ENCODE peak calls at places on chromosomes 16 and 17, in nine cellular contexts. One of them, this sample, is unnamed.

GRCh38 chr17:37107406-37108083 is 158.8 kb downstream of the AATF start:
- DNase-seq in dorsolateral prefrontal cortex: peak
- DNase-seq in brain microvascular endothelial cell: no peak
- DNase-seq in colonic mucosa: no peak
- DNase-seq in keratinocyte: no peak
- DNase-seq in left lung: peak
- DNase-seq in cardiac muscle cell: peak
- DNase-seq in OCI-LY7: no peak
- DNase-seq in GM23248: peak
- DNase-seq in this sample: no peak

GRCh38 chr17:39735882-39736281 is 1.9 kb upstream of the GRB7 start:
- DNase-seq in dorsolateral prefrontal cortex: no peak
- DNase-seq in left lung: no peak
- DNase-seq in keratinocyte: no peak
- DNase-seq in OCI-LY7: no peak
- DNase-seq in cardiac muscle cell: no peak
- DNase-seq in brain microvascular endothelial cell: no peak
- DNase-seq in colonic mucosa: no peak
- DNase-seq in GM23248: no peak
- DNase-seq in this sample: no peak

GRCh38 chr16:685967-686366 is 1.8 kb upstream of the JMJD8 start:
- DNase-seq in cardiac muscle cell: peak
- DNase-seq in brain microvascular endothelial cell: no peak
- DNase-seq in colonic mucosa: peak
- DNase-seq in GM23248: peak
- DNase-seq in left lung: peak
- DNase-seq in keratinocyte: no peak
- DNase-seq in OCI-LY7: no peak
- DNase-seq in dorsolateral prefrontal cortex: no peak
- DNase-seq in this sample: no peak

GRCh38 chr16:89437991-89438390 is 52.4 kb downstream of the ANKRD11 start:
- DNase-seq in brain microvascular endothelial cell: no peak
- DNase-seq in left lung: no peak
- DNase-seq in OCI-LY7: no peak
- DNase-seq in dorsolateral prefrontal cortex: no peak
- DNase-seq in cardiac muscle cell: no peak
- DNase-seq in keratinocyte: no peak
- DNase-seq in colonic mucosa: peak
- DNase-seq in GM23248: no peak
- DNase-seq in this sample: no peak

GRCh38 chr17:81388612-81389367 is 6.5 kb upstream of the BAHCC1 start:
- DNase-seq in brain microvascular endothelial cell: no peak
- DNase-seq in dorsolateral prefrontal cortex: no peak
- DNase-seq in left lung: no peak
- DNase-seq in keratinocyte: no peak
- DNase-seq in cardiac muscle cell: no peak
- DNase-seq in OCI-LY7: no peak
- DNase-seq in colonic mucosa: no peak
- DNase-seq in GM23248: no peak
- DNase-seq in this sample: peak

GRCh38 chr17:81552244-81553017 is at the start of gene FAAP100:
- DNase-seq in brain microvascular endothelial cell: peak
- DNase-seq in OCI-LY7: peak
- DNase-seq in dorsolateral prefrontal cortex: peak
- DNase-seq in left lung: peak
- DNase-seq in colonic mucosa: peak
- DNase-seq in GM23248: peak
- DNase-seq in keratinocyte: no peak
- DNase-seq in cardiac muscle cell: peak
- DNase-seq in this sample: peak

GRCh38 chr17:73637866-73638265 is 6.4 kb downstream of the SDK2 start:
- DNase-seq in dorsolateral prefrontal cortex: no peak
- DNase-seq in brain microvascular endothelial cell: no peak
- DNase-seq in OCI-LY7: no peak
- DNase-seq in keratinocyte: no peak
- DNase-seq in colonic mucosa: no peak
- DNase-seq in cardiac muscle cell: no peak
- DNase-seq in GM23248: no peak
- DNase-seq in left lung: no peak
- DNase-seq in this sample: no peak

GRCh38 chr16:763386-763785 is 2.9 kb downstream of the MSLN start:
- DNase-seq in left lung: no peak
- DNase-seq in OCI-LY7: no peak
- DNase-seq in GM23248: no peak
- DNase-seq in keratinocyte: no peak
- DNase-seq in brain microvascular endothelial cell: no peak
- DNase-seq in colonic mucosa: no peak
- DNase-seq in dorsolateral prefrontal cortex: no peak
- DNase-seq in cardiac muscle cell: no peak
- DNase-seq in this sample: no peak

GRCh38 chr17:76599699-76600460 is 14.2 kb upstream of the ST6GALNAC2 start:
- DNase-seq in left lung: no peak
- DNase-seq in colonic mucosa: no peak
- DNase-seq in brain microvascular endothelial cell: no peak
- DNase-seq in keratinocyte: no peak
- DNase-seq in cardiac muscle cell: peak
- DNase-seq in dorsolateral prefrontal cortex: no peak
- DNase-seq in GM23248: no peak
- DNase-seq in OCI-LY7: no peak
- DNase-seq in this sample: no peak

GRCh38 chr17:76594676-76595075 is 9.0 kb upstream of the ST6GALNAC2 start:
- DNase-seq in dorsolateral prefrontal cortex: no peak
- DNase-seq in GM23248: no peak
- DNase-seq in cardiac muscle cell: no peak
- DNase-seq in left lung: no peak
- DNase-seq in OCI-LY7: no peak
- DNase-seq in brain microvascular endothelial cell: no peak
- DNase-seq in colonic mucosa: no peak
- DNase-seq in keratinocyte: no peak
- DNase-seq in this sample: no peak

GRCh38 chr17:76593964-76594363 is 8.3 kb upstream of the ST6GALNAC2 start:
- DNase-seq in colonic mucosa: no peak
- DNase-seq in left lung: no peak
- DNase-seq in OCI-LY7: no peak
- DNase-seq in GM23248: no peak
- DNase-seq in dorsolateral prefrontal cortex: no peak
- DNase-seq in cardiac muscle cell: no peak
- DNase-seq in brain microvascular endothelial cell: no peak
- DNase-seq in keratinocyte: no peak
- DNase-seq in this sample: no peak

GRCh38 chr17:76598004-76598439 is 12.4 kb upstream of the ST6GALNAC2 start:
- DNase-seq in colonic mucosa: no peak
- DNase-seq in OCI-LY7: peak
- DNase-seq in GM23248: no peak
- DNase-seq in dorsolateral prefrontal cortex: peak
- DNase-seq in left lung: no peak
- DNase-seq in brain microvascular endothelial cell: no peak
- DNase-seq in keratinocyte: no peak
- DNase-seq in cardiac muscle cell: no peak
- DNase-seq in this sample: peak

GRCh38 chr17:76597156-76598003 is 11.7 kb upstream of the ST6GALNAC2 start:
- DNase-seq in GM23248: no peak
- DNase-seq in dorsolateral prefrontal cortex: no peak
- DNase-seq in colonic mucosa: no peak
- DNase-seq in cardiac muscle cell: peak
- DNase-seq in brain microvascular endothelial cell: no peak
- DNase-seq in left lung: peak
- DNase-seq in OCI-LY7: peak
- DNase-seq in keratinocyte: peak
- DNase-seq in this sample: no peak
- H3K27ac ChIP-seq in GM23248: no peak
- H3K27ac ChIP-seq in dorsolateral prefrontal cortex: no peak
- H3K27ac ChIP-seq in colonic mucosa: no peak
- H3K27ac ChIP-seq in cardiac muscle cell: no peak
- H3K27ac ChIP-seq in brain microvascular endothelial cell: no peak
- H3K27ac ChIP-seq in left lung: no peak
- H3K27ac ChIP-seq in OCI-LY7: no peak
- H3K27ac ChIP-seq in keratinocyte: peak
- H3K27ac ChIP-seq in this sample: no peak

GRCh38 chr16:46894011-46894672 is 10.0 kb downstream of the GPT2 start:
- DNase-seq in colonic mucosa: no peak
- DNase-seq in left lung: no peak
- DNase-seq in dorsolateral prefrontal cortex: peak
- DNase-seq in OCI-LY7: no peak
- DNase-seq in brain microvascular endothelial cell: no peak
- DNase-seq in cardiac muscle cell: peak
- DNase-seq in GM23248: peak
- DNase-seq in keratinocyte: no peak
- DNase-seq in this sample: peak

GRCh38 chr16:46889942-46890300 is 5.8 kb downstream of the GPT2 start:
- DNase-seq in dorsolateral prefrontal cortex: no peak
- DNase-seq in colonic mucosa: no peak
- DNase-seq in keratinocyte: no peak
- DNase-seq in left lung: no peak
- DNase-seq in cardiac muscle cell: no peak
- DNase-seq in brain microvascular endothelial cell: no peak
- DNase-seq in GM23248: no peak
- DNase-seq in OCI-LY7: peak
- DNase-seq in this sample: no peak

GRCh38 chr16:46895399-46896313 is 11.5 kb downstream of the GPT2 start:
- DNase-seq in keratinocyte: no peak
- DNase-seq in dorsolateral prefrontal cortex: no peak
- DNase-seq in left lung: no peak
- DNase-seq in GM23248: no peak
- DNase-seq in colonic mucosa: no peak
- DNase-seq in brain microvascular endothelial cell: no peak
- DNase-seq in cardiac muscle cell: no peak
- DNase-seq in OCI-LY7: no peak
- DNase-seq in this sample: no peak

GRCh38 chr16:46889245-46889941 is 5.2 kb downstream of the GPT2 start:
- DNase-seq in cardiac muscle cell: no peak
- DNase-seq in OCI-LY7: no peak
- DNase-seq in dorsolateral prefrontal cortex: no peak
- DNase-seq in colonic mucosa: no peak
- DNase-seq in keratinocyte: no peak
- DNase-seq in GM23248: no peak
- DNase-seq in brain microvascular endothelial cell: no peak
- DNase-seq in left lung: no peak
- DNase-seq in this sample: no peak

DNA sequence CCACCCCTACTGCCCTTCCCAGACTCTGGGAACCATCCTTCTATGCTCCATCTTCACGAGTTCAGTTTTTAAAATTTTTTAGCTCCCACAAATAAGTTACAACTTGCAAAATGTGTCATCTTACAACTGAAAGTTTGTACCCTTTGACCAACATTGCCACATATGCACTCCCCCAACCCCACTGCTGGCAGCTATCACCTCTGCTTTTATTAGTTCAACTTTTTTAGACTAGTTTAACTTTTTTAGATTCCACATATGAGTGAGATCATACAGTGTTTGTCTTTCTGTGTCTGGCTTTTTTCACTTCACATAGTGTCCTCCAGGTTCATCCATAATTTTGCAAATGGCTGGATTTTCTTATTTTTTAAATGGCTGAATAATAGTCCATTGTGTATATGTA is 7.7 kb downstream of the GPT2 start:
- DNase-seq in cardiac muscle cell: no peak
- DNase-seq in colonic mucosa: no peak
- DNase-seq in dorsolateral prefrontal cortex: no peak
- DNase-seq in OCI-LY7: no peak
- DNase-seq in left lung: no peak
- DNase-seq in brain microvascular endothelial cell: no peak
- DNase-seq in GM23248: no peak
- DNase-seq in keratinocyte: no peak
- DNase-seq in this sample: no peak
- H3K27ac ChIP-seq in cardiac muscle cell: no peak
- H3K27ac ChIP-seq in colonic mucosa: no peak
- H3K27ac ChIP-seq in dorsolateral prefrontal cortex: no peak
- H3K27ac ChIP-seq in OCI-LY7: no peak
- H3K27ac ChIP-seq in left lung: no peak
- H3K27ac ChIP-seq in brain microvascular endothelial cell: no peak
- H3K27ac ChIP-seq in GM23248: no peak
- H3K27ac ChIP-seq in keratinocyte: no peak
- H3K27ac ChIP-seq in this sample: no peak

GRCh38 chr16:80802902-80803301 is 1.5 kb downstream of the CDYL2 start:
- DNase-seq in GM23248: no peak
- DNase-seq in cardiac muscle cell: no peak
- DNase-seq in dorsolateral prefrontal cortex: no peak
- DNase-seq in keratinocyte: no peak
- DNase-seq in colonic mucosa: no peak
- DNase-seq in left lung: no peak
- DNase-seq in OCI-LY7: no peak
- DNase-seq in brain microvascular endothelial cell: no peak
- DNase-seq in this sample: no peak

GRCh38 chr16:80804451-80805383 is at the start of gene CDYL2:
- DNase-seq in brain microvascular endothelial cell: no peak
- DNase-seq in dorsolateral prefrontal cortex: no peak
- DNase-seq in OCI-LY7: peak
- DNase-seq in colonic mucosa: peak
- DNase-seq in left lung: peak
- DNase-seq in cardiac muscle cell: peak
- DNase-seq in GM23248: peak
- DNase-seq in keratinocyte: no peak
- DNase-seq in this sample: peak

GRCh38 chr16:80802129-80802528 is 2.3 kb downstream of the CDYL2 start:
- DNase-seq in keratinocyte: no peak
- DNase-seq in GM23248: no peak
- DNase-seq in brain microvascular endothelial cell: no peak
- DNase-seq in left lung: no peak
- DNase-seq in colonic mucosa: no peak
- DNase-seq in dorsolateral prefrontal cortex: no peak
- DNase-seq in OCI-LY7: no peak
- DNase-seq in cardiac muscle cell: no peak
- DNase-seq in this sample: no peak

GRCh38 chr16:80803341-80804060 is 897 bp downstream of the CDYL2 start:
- DNase-seq in left lung: peak
- DNase-seq in OCI-LY7: peak
- DNase-seq in keratinocyte: no peak
- DNase-seq in GM23248: peak
- DNase-seq in colonic mucosa: peak
- DNase-seq in brain microvascular endothelial cell: no peak
- DNase-seq in dorsolateral prefrontal cortex: no peak
- DNase-seq in cardiac muscle cell: peak
- DNase-seq in this sample: no peak

DNA sequence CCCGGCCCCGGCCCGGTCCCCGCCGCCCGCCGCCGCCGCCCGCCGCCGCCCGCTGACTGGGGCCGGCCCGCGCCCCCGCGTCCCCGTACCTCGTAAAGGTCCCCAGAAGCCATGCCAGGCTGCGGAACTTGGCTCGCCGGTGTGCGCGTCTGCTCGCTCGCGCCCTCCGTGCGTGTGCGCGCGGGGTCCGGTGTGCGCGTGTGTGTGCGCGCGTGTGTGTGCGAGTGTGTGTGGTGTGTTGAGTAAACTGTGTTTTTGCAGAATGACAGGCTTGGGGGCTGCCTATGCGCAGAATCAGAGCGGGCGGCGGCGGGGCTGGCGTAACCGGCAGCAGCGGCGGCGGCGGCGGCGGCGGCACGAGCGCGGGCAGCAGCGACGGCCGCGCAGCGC is 342 bp downstream of the CDYL2 start:
- DNase-seq in keratinocyte: no peak
- DNase-seq in dorsolateral prefrontal cortex: peak
- DNase-seq in colonic mucosa: peak
- DNase-seq in GM23248: peak
- DNase-seq in brain microvascular endothelial cell: peak
- DNase-seq in left lung: peak
- DNase-seq in cardiac muscle cell: peak
- DNase-seq in OCI-LY7: peak
- DNase-seq in this sample: no peak
- H3K27ac ChIP-seq in keratinocyte: no peak
- H3K27ac ChIP-seq in dorsolateral prefrontal cortex: no peak
- H3K27ac ChIP-seq in colonic mucosa: no peak
- H3K27ac ChIP-seq in GM23248: no peak
- H3K27ac ChIP-seq in brain microvascular endothelial cell: no peak
- H3K27ac ChIP-seq in left lung: no peak
- H3K27ac ChIP-seq in cardiac muscle cell: no peak
- H3K27ac ChIP-seq in OCI-LY7: no peak
- H3K27ac ChIP-seq in this sample: no peak

GRCh38 chr17:2087597-2088211 is 32.8 kb downstream of the HIC1 start:
- DNase-seq in colonic mucosa: peak
- DNase-seq in keratinocyte: no peak
- DNase-seq in brain microvascular endothelial cell: peak
- DNase-seq in cardiac muscle cell: peak
- DNase-seq in dorsolateral prefrontal cortex: no peak
- DNase-seq in GM23248: peak
- DNase-seq in OCI-LY7: peak
- DNase-seq in left lung: peak
- DNase-seq in this sample: no peak
- H3K27ac ChIP-seq in colonic mucosa: peak
- H3K27ac ChIP-seq in keratinocyte: no peak
- H3K27ac ChIP-seq in brain microvascular endothelial cell: peak
- H3K27ac ChIP-seq in cardiac muscle cell: peak
- H3K27ac ChIP-seq in dorsolateral prefrontal cortex: no peak
- H3K27ac ChIP-seq in GM23248: no peak
- H3K27ac ChIP-seq in OCI-LY7: no peak
- H3K27ac ChIP-seq in left lung: no peak
- H3K27ac ChIP-seq in this sample: peak